ENCODE peak calls at places on chromosomes 4 and X, in five cellular contexts. C, O, G, A and Q are unnamed samples.

GRCh38 chr4:53592128-53592527 is 842 bp upstream of the LNX1 start:
- DNase-seq in G (no peak), A (no peak), O (peak), C (no peak), Q (no peak)

GRCh38 chrX:64204701-64205440 is 637 bp downstream of the AMER1 start:
- DNase-seq in G (peak), C (peak), A (no peak), O (peak), Q (peak)

GRCh38 chrX:73922856-73923429 is 359.9 kb downstream of the CHIC1 start:
- DNase-seq in C (no peak), O (peak), G (no peak), A (no peak), Q (no peak)

GRCh38 chr4:129167640-129168260 is 71.8 kb downstream of the C4orf33 start:
- DNase-seq in O (peak), A (no peak), C (peak), G (peak), Q (no peak)

GRCh38 chr4:21858971-21859370 is 89.6 kb downstream of the KCNIP4 start:
- DNase-seq in O (peak), G (no peak), C (no peak), A (no peak), Q (no peak)

GRCh38 chr4:4480685-4481393 is 61.0 kb downstream of the STX18 start:
- DNase-seq in C (no peak), A (no peak), G (no peak), O (peak), Q (no peak)

GRCh38 chrX:23908219-23909003 is 605 bp downstream of the CXorf58 start:
- DNase-seq in G (peak), C (peak), A (no peak), O (no peak), Q (no peak)

GRCh38 chr4:3494501-3494900 is 31.4 kb downstream of the DOK7 start:
- DNase-seq in O (no peak), C (no peak), A (no peak), G (no peak), Q (no peak)

GRCh38 chrX:136397001-136397400 is 90.7 kb upstream of the BRS3 start:
- DNase-seq in G (peak), O (no peak), C (no peak), A (no peak), Q (no peak)

GRCh38 chrX:153688900-153689590 is 1.3 kb downstream of the SLC6A8 start:
- DNase-seq in G (no peak), A (no peak), C (no peak), O (peak), Q (no peak)

GRCh38 chrX:8783100-8784098 is 17.8 kb downstream of the FAM9A start:
- DNase-seq in C (peak), A (no peak), O (peak), G (peak), Q (peak)

GRCh38 chr4:125750827-125751466 is 436.2 kb downstream of the FAT4 start:
- DNase-seq in G (peak), A (no peak), C (no peak), O (peak), Q (no peak)

GRCh38 chrX:147917700-147918694 is 6.3 kb downstream of the FMR1 start:
- DNase-seq in G (no peak), C (no peak), O (peak), A (no peak), Q (peak)

GRCh38 chr4:43242611-43243010 is 350.1 kb downstream of the GRXCR1 start:
- DNase-seq in A (no peak), C (no peak), O (peak), G (no peak), Q (no peak)

GRCh38 chr4:74092957-74093356 is 6.0 kb downstream of the CXCL2 start:
- DNase-seq in A (no peak), G (peak), O (peak), C (no peak), Q (no peak)

GRCh38 chr4:112532267-112532666 is 16.3 kb upstream of the NEUROG2 start:
- DNase-seq in A (no peak), C (no peak), G (no peak), O (peak), Q (no peak)

GRCh38 chr4:175776217-175776616 is 35.8 kb downstream of the GPM6A start:
- DNase-seq in A (no peak), C (no peak), G (no peak), O (no peak), Q (no peak)

GRCh38 chrX:93585661-93586060 is 87.7 kb downstream of the NAP1L3 start:
- DNase-seq in O (no peak), A (no peak), C (no peak), G (no peak), Q (no peak)

GRCh38 chrX:93594780-93595179 is 78.6 kb downstream of the NAP1L3 start:
- DNase-seq in C (no peak), A (no peak), G (no peak), O (no peak), Q (no peak)

GRCh38 chrX:93591398-93591797 is 82.0 kb downstream of the NAP1L3 start:
- DNase-seq in C (no peak), G (no peak), A (no peak), O (no peak), Q (no peak)
- TF ChIP-seq CTCF in C (no peak), G (no peak), A (no peak), O (no peak), Q (no peak)

GRCh38 chr4:107379054-107379869 is 340.8 kb downstream of the PAPSS1 start:
- DNase-seq in C (no peak), O (peak), A (no peak), G (no peak), Q (no peak)
- TF ChIP-seq CTCF in C (no peak), O (peak), A (no peak), G (no peak), Q (no peak)

GRCh38 chr4:105061720-105062119 is 85.0 kb upstream of the TET2 start:
- DNase-seq in G (no peak), O (no peak), C (no peak), A (no peak), Q (no peak)

GRCh38 chr4:105058177-105058812 is 88.4 kb upstream of the TET2 start:
- DNase-seq in O (peak), A (no peak), G (no peak), C (no peak), Q (no peak)

GRCh38 chr4:105060628-105061027 is 86.0 kb upstream of the TET2 start:
- DNase-seq in A (no peak), C (no peak), G (no peak), O (peak), Q (peak)

GRCh38 chr4:105059337-105059736 is 87.3 kb upstream of the TET2 start:
- DNase-seq in A (no peak), C (no peak), O (no peak), G (no peak), Q (peak)

GRCh38 chr4:105061136-105061696 is 85.5 kb upstream of the TET2 start:
- DNase-seq in G (no peak), C (no peak), O (peak), A (no peak), Q (peak)
- TF ChIP-seq CTCF in G (no peak), C (no peak), O (no peak), A (no peak), Q (no peak)

DNA sequence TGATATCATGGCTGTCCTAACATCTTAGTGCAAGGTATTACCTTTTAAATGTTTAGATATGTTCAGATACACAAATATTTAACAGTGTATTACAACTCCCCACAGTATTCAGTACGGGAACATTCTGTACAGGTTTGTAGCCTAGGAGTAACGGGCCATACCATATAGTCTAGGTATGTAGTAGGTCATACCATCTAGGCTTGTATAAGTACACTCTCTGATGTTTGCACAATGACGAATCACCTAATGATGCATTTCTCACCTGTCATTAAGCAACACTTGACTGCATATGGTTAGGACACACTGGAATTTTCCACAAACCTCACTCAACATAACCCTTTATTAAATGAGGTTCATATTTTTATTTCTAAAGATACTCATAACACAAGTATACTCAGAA is 67.7 kb downstream of the THOC2 start:
- DNase-seq in A (no peak), C (no peak), G (peak), O (no peak), Q (no peak)
- TF ChIP-seq CTCF in A (no peak), C (no peak), G (no peak), O (no peak), Q (no peak)

GRCh38 chrX:39133971-39134370 is 332.7 kb downstream of the MID1IP1 start:
- DNase-seq in C (no peak), A (no peak), O (no peak), G (peak), Q (no peak)
- TF ChIP-seq CTCF in C (no peak), A (no peak), O (no peak), G (no peak), Q (peak)

GRCh38 chr4:80335554-80336358 is at the start of gene CFAP299:
- DNase-seq in G (peak), O (peak), A (peak), C (peak), Q (peak)
- TF ChIP-seq CTCF in G (peak), O (peak), A (peak), C (peak), Q (no peak)

GRCh38 chr4:154781126-154781982 is at the start of gene RBM46:
- DNase-seq in O (no peak), A (peak), G (no peak), C (no peak), Q (peak)

GRCh38 chr4:154781983-154782293 is 866 bp downstream of the RBM46 start:
- DNase-seq in G (no peak), O (no peak), C (no peak), A (no peak), Q (peak)

DNA sequence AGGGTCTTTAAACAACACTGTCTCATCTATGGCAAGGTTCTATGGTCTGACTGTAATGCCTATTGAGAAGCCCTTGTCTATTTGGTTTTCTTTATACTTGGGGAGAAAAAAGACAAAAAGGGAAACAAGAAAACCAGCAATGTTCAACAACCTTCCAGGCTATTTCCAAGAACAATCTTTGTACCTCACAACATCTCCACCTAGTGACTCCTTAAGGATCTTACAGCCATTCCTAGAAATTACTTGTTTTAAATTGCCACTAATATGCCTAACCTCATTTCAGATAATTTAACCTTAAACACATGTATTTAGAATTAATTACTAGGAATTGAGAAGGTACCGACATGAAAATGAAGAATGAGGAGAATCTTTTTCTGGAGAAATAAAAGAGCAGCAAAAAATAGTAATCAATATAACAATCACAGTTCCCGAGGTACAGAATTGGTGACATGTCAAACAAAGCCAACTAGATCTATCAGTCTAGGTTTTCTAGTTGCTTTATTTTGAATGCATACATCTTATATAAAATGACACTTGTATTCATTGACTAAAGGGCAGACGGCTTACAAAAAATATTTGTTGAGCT is 1.6 kb upstream of the RBM46 start:
- DNase-seq in O (peak), C (no peak), G (peak), A (no peak), Q (peak)
- TF ChIP-seq CTCF in O (peak), C (peak), G (peak), A (peak), Q (peak)

DNA sequence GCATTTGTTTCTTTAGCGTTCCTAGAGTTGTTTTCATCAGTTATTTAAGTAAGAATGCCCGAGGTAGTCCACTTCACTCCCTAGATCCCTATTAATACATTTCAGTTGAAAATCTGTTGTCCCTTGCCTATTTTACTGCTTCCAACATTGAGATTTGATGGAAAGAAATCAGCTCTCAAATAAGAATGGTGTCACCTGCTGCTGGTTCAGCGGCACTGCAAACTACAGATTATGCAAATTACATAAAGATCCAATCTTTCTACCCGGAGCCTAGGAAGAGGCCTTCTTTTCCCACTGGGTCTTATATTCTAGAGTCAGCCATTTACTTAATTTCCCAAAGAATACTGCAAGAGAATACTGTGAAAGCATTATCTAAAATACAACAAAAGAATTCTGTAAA is 597.6 kb upstream of the MAGEB2 start:
- DNase-seq in C (no peak), O (no peak), G (peak), A (no peak), Q (no peak)
- TF ChIP-seq CTCF in C (peak), O (peak), G (no peak), A (no peak), Q (no peak)

DNA sequence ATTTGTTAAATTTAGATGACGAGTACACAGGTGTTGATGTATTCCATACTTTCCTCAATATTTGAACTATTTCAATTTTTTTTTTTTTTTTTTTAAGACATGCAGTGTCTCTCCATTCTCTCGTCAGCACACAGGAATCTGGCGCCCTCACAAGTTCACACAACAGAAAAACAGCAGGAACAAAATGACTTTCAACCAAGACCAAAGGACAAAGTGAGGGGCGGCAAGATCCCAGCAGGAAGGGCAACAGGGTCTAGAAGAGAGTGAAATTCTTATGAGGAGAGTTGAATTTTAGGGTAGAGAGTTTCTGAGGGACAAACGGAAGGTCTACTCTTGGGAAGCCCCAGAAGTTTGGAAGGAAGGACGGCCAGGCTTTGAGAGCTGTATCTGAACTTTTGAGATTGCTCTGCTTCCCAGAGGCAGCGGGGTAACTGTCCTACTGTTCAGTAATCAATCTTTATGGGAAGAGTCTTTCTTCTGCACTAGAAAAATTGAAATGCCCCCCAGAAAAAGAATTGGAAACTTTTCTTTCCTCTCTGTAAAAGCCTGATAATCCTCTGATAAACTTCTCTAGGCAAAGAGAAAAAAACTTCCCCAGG is 760.2 kb downstream of the RAB28 start:
- DNase-seq in C (no peak), O (no peak), A (no peak), G (peak), Q (no peak)
- TF ChIP-seq CTCF in C (no peak), O (no peak), A (no peak), G (no peak), Q (no peak)

GRCh38 chrX:33324099-33324498 is 112.8 kb upstream of the DMD start:
- DNase-seq in O (no peak), C (no peak), G (peak), A (no peak), Q (no peak)
- TF ChIP-seq CTCF in O (no peak), C (peak), G (no peak), A (no peak), Q (no peak)